ENCODE peak calls at places on chromosome 21, in four cellular contexts. U, H, B and C are unnamed samples.

GRCh38 chr21:37208741-37209225 is 58.4 kb downstream of the VPS26C start:
- DNase-seq in U (no peak), H (no peak), B (no peak), C (no peak)

GRCh38 chr21:32140212-32141008 is 138.4 kb downstream of the MIS18A start:
- DNase-seq in U (no peak), H (no peak), B (no peak), C (peak; percentile 93)

GRCh38 chr21:34020005-34020847 is 53.2 kb upstream of the MRPS6 start:
- DNase-seq in U (no peak), H (no peak), B (peak; percentile 27), C (peak; percentile 28)

GRCh38 chr21:35294231-35294898 is 245.3 kb upstream of the RUNX1 start:
- DNase-seq in U (no peak), H (no peak), B (no peak), C (no peak)

GRCh38 chr21:15804247-15804985 is 74.6 kb downstream of the USP25 start:
- DNase-seq in U (no peak), H (no peak), B (peak; percentile 10), C (no peak)

GRCh38 chr21:34116569-34116968 is 43.2 kb downstream of the MRPS6 start:
- DNase-seq in U (no peak), H (no peak), B (no peak), C (no peak)

GRCh38 chr21:31872452-31873274 is at the start of gene HUNK:
- DNase-seq in U (no peak), H (no peak), B (peak; percentile 59), C (peak; percentile 56)

GRCh38 chr21:34221331-34222030 is 142.3 kb upstream of the KCNE2 start:
- DNase-seq in U (no peak), H (no peak), B (no peak), C (no peak)

GRCh38 chr21:31518580-31518979 is 140.9 kb upstream of the SOD1 start:
- DNase-seq in U (no peak), H (no peak), B (no peak), C (no peak)

GRCh38 chr21:45511661-45512431 is 30.4 kb downstream of the SLC19A1 start:
- DNase-seq in U (peak; percentile 7), H (no peak), B (no peak), C (no peak)

GRCh38 chr21:45846373-45847160 is 135.0 kb upstream of the COL6A1 start:
- DNase-seq in U (no peak), H (no peak), B (no peak), C (peak; percentile 69)

GRCh38 chr21:32994305-32994704 is 31.4 kb upstream of the OLIG2 start:
- DNase-seq in U (no peak), H (no peak), B (peak; percentile 4), C (peak; percentile 26)

GRCh38 chr21:32597205-32597604 is 11.9 kb upstream of the TCP10L start:
- DNase-seq in U (peak; percentile 18), H (peak; percentile 83), B (peak; percentile 8), C (peak; percentile 80)

GRCh38 chr21:36591326-36591970 is 107.5 kb upstream of the SIM2 start:
- DNase-seq in U (no peak), H (no peak), B (no peak), C (no peak)

GRCh38 chr21:39321424-39321823 is 8.0 kb upstream of the BRWD1 start:
- DNase-seq in U (no peak), H (no peak), B (no peak), C (no peak)

GRCh38 chr21:15192243-15192642 is 127.4 kb upstream of the NRIP1 start:
- DNase-seq in U (no peak), H (no peak), B (peak; percentile 2), C (no peak)

GRCh38 chr21:37384416-37384815 is 17.8 kb downstream of the DYRK1A start:
- DNase-seq in U (no peak), H (no peak), B (no peak), C (no peak)

GRCh38 chr21:46080171-46081021 is 17.5 kb upstream of the COL6A2 start:
- DNase-seq in U (no peak), H (no peak), B (no peak), C (peak; percentile 61)

GRCh38 chr21:37032877-37033471 is 26.5 kb downstream of the RIPPLY3 start:
- DNase-seq in U (peak; percentile 53), H (peak; percentile 28), B (peak; percentile 17), C (peak; percentile 51)

GRCh38 chr21:15005391-15005790 is 59.4 kb downstream of the NRIP1 start:
- DNase-seq in U (peak; percentile 48), H (no peak), B (no peak), C (peak; percentile 12)

GRCh38 chr21:37904879-37905278 is 11.4 kb downstream of the KCNJ6 start:
- DNase-seq in U (no peak), H (no peak), B (no peak), C (peak; percentile 21)

GRCh38 chr21:46063227-46063626 is 34.7 kb upstream of the COL6A2 start:
- DNase-seq in U (no peak), H (no peak), B (no peak), C (no peak)

GRCh38 chr21:46191257-46191685 is 7.0 kb upstream of the SPATC1L start:
- DNase-seq in U (peak; percentile 88), H (peak; percentile 32), B (no peak), C (peak; percentile 81)

GRCh38 chr21:33881689-33882440 is 33.7 kb downstream of the ATP5PO start:
- DNase-seq in U (no peak), H (no peak), B (no peak), C (no peak)

GRCh38 chr21:35011681-35012080 is 37.4 kb downstream of the RUNX1 start:
- DNase-seq in U (no peak), H (no peak), B (no peak), C (no peak)

DNA sequence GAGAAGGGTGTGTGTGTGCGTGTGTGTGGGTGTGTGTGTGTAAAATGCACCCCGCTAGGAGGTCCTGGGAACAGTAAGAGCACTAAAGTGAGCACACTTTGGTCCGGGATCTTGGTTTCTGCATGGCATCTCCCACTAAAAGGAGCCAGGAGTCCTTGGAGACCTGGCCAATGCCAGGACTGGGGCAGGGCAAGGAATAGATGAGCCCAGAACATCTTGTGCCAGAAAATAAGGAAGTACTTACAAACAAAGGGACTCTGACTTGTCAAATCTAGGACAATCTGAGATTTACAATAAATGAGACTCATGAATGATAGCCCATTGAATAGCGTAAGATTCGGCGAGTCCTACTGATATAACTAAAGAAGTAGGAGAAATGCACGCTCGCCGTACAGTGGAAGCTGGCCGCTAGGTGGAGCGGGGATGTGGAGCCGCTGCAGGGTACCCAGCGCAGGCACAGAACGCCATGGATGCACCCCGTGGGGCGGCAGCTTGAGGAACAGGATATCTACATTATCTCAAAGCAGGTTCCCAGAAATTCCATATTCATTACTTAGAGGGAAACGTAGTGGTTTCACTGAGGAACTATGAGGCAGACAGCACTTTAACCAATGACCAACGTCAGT is 7.1 kb downstream of the SLC37A1 start:
- DNase-seq in U (no peak), H (no peak), B (no peak), C (no peak)
- TF ChIP-seq CTCF in U (no peak), H (peak; percentile 16), B (no peak), C (no peak)

GRCh38 chr21:42670058-42670830 is 16.8 kb downstream of the PDE9A start:
- DNase-seq in U (no peak), H (no peak), B (no peak), C (no peak)

GRCh38 chr21:42672699-42673458 is 19.5 kb downstream of the PDE9A start:
- DNase-seq in U (no peak), H (peak; percentile 70), B (peak; percentile 90), C (no peak)

GRCh38 chr21:42669069-42669468 is 15.6 kb downstream of the PDE9A start:
- DNase-seq in U (no peak), H (no peak), B (no peak), C (no peak)

GRCh38 chr21:42671778-42672593 is 18.6 kb downstream of the PDE9A start:
- DNase-seq in U (no peak), H (no peak), B (no peak), C (no peak)

DNA sequence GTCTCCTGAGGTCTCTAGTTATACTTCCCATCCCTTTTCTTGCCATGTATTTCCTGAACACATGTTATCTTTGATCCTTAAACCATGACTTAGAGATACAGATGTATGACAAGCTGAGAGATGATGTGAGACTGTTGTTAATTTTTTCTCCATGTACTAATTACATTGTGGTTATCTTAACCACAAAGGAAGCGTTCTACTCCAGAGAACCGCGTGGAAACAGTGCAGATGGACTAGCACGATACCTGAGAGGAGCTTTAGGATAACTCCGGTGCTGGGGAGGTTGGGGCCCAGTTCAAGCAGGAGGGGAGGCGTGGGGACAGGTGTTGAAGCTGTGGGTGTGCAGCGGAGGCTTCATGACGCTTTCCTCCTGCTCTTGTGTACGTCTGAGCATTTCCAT is 17.5 kb downstream of the PDE9A start:
- DNase-seq in U (no peak), H (no peak), B (no peak), C (no peak)
- H3K4me3 ChIP-seq in U (no peak overlapping the region), H (no peak overlapping the region), B (no peak overlapping the region), C (no peak overlapping the region)

GRCh38 chr21:17903029-17903806 is 84.1 kb upstream of the C21orf91 start:
- DNase-seq in U (no peak), H (no peak), B (peak; percentile 50), C (peak; percentile 45)
- TF ChIP-seq CTCF in U (peak; percentile 18), H (no peak), B (peak; percentile 48), C (peak; percentile 28)

DNA sequence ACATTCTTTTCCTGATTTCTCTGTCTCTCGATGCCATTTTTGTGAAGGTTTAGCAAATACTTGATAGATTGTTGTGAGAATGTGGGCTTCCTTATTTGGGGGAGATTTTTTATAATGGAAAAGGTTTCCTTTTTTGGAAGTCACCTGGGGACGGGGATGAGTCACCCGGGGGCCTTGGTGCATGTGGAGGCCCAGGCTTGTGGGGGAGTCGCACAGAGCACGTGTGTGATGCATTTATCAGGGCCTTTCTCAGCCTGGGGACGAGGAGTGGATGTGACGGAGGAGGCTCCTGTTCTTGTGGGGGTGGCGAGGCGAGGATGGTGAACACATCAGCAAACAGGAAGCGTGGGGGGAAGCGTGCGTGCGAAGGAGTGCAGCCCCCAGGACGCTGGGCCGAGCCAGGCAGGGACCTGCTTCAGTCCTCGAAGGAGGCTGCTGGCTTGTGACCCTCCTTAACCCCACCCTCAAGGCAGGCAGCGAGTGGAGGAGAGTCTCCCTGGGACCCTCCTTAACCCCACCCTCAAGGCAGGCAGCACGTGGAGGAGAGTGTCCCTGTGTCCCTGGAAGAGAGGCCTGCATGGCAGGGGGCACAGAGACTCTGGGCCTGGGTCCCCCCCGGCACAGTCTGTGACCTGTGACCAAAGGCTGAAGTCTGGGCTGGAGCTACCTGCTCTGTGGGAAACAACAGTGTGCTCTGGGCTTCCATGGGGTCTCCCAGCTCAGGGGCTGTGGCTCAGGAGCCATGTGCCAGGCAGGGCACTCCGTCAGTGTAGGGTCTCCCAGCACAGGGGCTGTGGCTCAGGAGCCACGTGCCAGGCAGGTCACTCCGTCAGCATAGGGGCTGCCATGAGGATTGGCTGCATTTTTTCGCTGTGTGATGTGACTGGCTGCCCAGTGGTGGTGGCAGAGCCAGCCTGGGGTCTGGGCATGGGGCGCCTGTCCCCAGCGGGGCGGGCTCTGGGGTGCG is 57.2 kb downstream of the AGPAT3 start:
- DNase-seq in U (no peak), H (peak; percentile 61), B (no peak), C (no peak)
- H3K4me3 ChIP-seq in U (no peak overlapping the region), H (no peak overlapping the region), B (no peak overlapping the region), C (no peak overlapping the region)

GRCh38 chr21:26965567-26966359 is 1.1 kb downstream of the ADAMTS5 start:
- DNase-seq in U (no peak), H (no peak), B (no peak), C (peak; percentile 70)
- TF ChIP-seq CTCF in U (no peak), H (peak; percentile 65), B (peak; percentile 44), C (peak; percentile 47)

DNA sequence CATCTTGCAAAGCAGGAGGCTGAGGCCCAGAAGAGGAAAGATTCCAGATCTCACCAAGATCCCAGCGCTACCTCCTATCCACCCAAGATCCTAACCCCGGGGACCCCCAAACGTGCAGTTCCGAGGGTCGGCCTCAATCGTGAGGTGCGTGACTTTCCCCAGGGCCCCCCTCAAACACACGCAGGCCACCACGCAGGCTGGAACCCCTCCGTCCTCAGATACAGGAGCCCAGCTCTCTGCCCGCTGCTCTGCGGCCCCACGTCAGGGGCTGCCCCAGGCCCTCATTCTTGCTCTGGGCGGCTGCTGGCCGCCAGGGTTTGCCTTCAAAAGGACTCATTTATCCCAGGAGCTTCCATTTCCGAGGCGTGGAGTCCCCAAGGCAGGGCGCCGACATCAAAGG is 39.9 kb downstream of the KRTAP10-1 start:
- DNase-seq in U (no peak), H (no peak), B (no peak), C (no peak)
- H3K4me3 ChIP-seq in U (no peak overlapping the region), H (no peak overlapping the region), B (no peak overlapping the region), C (no peak overlapping the region)